ENCODE peak calls at places on chromosomes 13 and 19, in four cellular contexts. Z is naive thymus-derived CD4-positive, alpha-beta T cell; K is left ventricle myocardium inferior; L is endodermal cell. A is an unnamed sample.

GRCh38 chr19:18855647-18856384 is 24.1 kb downstream of the UPF1 start:
- DNase-seq in Z (no peak), L (no peak), K (no peak), A (no peak)

GRCh38 chr13:26784704-26785639 is 24.4 kb upstream of the GPR12 start:
- DNase-seq in Z (no peak), K (no peak), L (peak; percentile 65), A (no peak)

GRCh38 chr13:27374650-27375049 is 49.8 kb upstream of the GTF3A start:
- DNase-seq in L (peak; percentile 86), Z (peak; percentile 46), K (peak; percentile 30), A (peak; percentile 44)

GRCh38 chr19:46218160-46218559 is 11.4 kb upstream of the IGFL1 start:
- DNase-seq in K (no peak), Z (peak; percentile 29), L (peak; percentile 94), A (no peak)

GRCh38 chr13:99267927-99268326 is 9.7 kb upstream of the GPR18 start:
- DNase-seq in K (no peak), Z (no peak), L (no peak), A (no peak)

GRCh38 chr13:30615851-30616311 is 1.8 kb upstream of the USPL1 start:
- DNase-seq in K (no peak), L (no peak), Z (no peak), A (no peak)

GRCh38 chr19:35856546-35857149 is at the start of gene KIRREL2:
- DNase-seq in L (peak; percentile 84), Z (peak; percentile 62), K (no peak), A (no peak)

GRCh38 chr19:49689133-49690072 is at the start of gene ADM5:
- DNase-seq in L (peak; percentile 93), K (peak; percentile 50), Z (peak; percentile 48), A (no peak)

GRCh38 chr13:86446311-86446710 is 647.1 kb upstream of the SLITRK6 start:
- DNase-seq in L (peak; percentile 78), Z (no peak), K (no peak), A (no peak)

GRCh38 chr19:51064534-51065220 is at the start of gene KLK13:
- DNase-seq in Z (no peak), L (peak; percentile 88), K (peak; percentile 34), A (no peak)

GRCh38 chr13:78632956-78633355 is 26.0 kb downstream of the OBI1 start:
- DNase-seq in Z (no peak), K (no peak), L (no peak), A (no peak)

GRCh38 chr13:25872871-25873607 is 178.8 kb downstream of the SHISA2 start:
- DNase-seq in Z (no peak), L (no peak), K (no peak), A (no peak)

GRCh38 chr19:58346961-58347929 is 6.0 kb downstream of the A1BG start:
- DNase-seq in L (peak; percentile 94), Z (peak; percentile 78), K (peak; percentile 60), A (no peak)

GRCh38 chr13:52950436-52950960 is 78.1 kb upstream of the OLFM4 start:
- DNase-seq in L (no peak), Z (no peak), K (no peak), A (no peak)

GRCh38 chr13:27975579-27976361 is 6.7 kb upstream of the CDX2 start:
- DNase-seq in L (peak; percentile 70), K (no peak), Z (no peak), A (no peak)

DNA sequence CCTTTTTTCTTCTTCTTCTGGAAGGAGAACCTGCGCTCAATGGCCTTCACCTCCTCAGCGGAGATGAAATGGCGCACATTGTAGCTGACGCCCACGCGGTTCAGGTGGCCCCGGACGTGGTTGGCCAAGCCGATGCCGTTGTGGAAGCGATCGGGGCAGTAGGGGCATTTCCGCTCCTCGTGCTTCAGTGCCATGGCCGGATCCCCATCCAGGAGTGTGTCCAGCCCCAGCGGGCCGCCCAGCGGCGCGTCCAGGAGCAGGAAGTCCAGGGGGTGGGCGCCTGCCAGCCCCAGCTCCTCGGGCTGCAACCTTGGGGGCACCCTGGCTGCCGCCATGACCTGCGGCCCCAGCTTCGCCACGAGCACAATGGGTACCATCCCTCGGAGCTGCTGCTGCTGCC is 11.2 kb downstream of the WIZ start:
- DNase-seq in K (no peak), L (no peak), Z (no peak), A (no peak)
- H3K27ac ChIP-seq in K (no peak overlapping the region), L (no peak overlapping the region), Z (no peak overlapping the region), A (no peak overlapping the region)

DNA sequence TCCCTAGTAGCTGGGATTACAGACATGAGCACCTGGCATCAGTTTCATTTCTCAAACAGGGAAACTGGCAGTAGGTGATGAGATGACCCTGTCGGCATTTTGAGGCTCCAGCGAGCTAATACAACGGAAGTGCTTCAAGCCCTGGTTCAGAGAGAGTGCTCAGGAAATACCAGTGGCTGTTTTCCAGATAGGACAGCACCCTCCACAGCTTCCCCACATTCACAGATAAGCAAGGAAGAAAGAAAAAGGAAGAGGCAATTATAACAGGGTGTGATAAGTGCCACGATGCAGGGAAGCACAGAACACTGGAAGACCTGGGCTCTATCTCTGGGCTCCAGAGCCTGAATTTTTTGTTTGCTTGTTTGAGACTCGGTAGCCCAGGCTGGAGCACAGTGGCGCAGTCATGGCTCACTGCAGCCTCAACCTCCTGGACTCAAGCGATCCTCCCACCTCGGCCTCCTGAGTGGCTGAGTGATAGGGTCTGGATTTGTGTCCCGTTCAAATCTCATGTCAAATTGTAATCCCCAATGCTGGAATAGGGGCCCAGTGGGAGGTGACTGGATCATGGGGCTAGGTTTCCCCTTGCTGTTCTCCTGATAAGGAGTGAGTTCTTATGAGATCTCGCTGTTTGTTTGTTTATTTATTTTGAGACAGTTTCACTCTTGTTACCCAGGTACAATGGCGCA is 43.5 kb downstream of the PIN1 start:
- DNase-seq in Z (no peak), K (no peak), L (no peak), A (no peak)
- H3K27ac ChIP-seq in Z (no peak overlapping the region), K (no peak overlapping the region), L (no peak overlapping the region), A (no peak overlapping the region)

DNA sequence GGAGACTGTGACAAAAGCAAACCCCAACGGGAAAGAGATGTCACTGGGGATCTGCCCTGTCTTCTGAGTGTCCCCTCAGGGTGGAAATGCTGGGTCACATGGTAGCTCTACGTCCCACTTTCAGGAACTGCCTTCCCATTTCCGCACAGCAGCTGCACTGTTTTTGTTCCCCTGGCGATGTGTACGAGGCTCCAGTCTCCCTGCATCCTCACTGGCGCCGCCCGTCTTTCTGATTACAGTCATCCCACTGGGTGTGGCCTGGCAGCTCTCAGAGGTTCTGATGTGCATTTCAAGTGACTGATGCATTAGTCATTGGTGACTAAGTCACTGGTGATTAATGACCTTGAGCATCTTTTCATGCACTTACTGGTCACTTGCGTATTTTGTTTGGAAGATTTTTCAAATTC is 21.2 kb downstream of the PCID2 start:
- DNase-seq in Z (no peak), K (peak; percentile 87), L (peak; percentile 41), A (peak; percentile 90)
- H3K27ac ChIP-seq in Z (no peak overlapping the region), K (peak overlapping the region; percentile 82), L (no peak overlapping the region), A (peak overlapping the region; percentile 53)

DNA sequence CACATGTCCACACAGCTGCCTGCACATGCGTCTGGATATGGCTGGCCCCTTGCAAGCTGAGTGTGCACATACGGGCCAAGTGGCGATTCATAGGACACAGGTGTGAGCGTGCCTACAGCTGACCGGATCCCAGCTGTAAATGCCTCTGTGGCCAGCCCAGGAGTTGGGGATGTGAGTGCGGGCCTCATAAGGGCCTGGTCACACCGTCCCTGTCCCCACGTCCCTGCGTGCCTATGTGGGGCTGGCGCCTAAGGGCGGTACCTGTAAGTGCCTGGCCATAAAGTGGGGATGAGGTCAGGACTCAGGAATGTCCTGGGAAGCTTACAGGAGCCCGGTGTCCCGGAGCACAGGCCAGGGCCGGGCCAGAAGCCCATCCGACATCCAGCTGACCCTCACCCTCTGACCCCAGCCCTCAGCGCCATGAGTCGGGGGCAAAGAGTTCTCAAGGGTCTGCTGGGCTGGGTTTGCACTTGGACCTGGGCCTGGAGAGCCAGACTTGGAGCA is 1.3 kb upstream of the ARHGAP45 start:
- DNase-seq in K (no peak), L (peak; percentile 81), Z (no peak), A (no peak)
- H3K27ac ChIP-seq in K (no peak overlapping the region), L (no peak overlapping the region), Z (peak overlapping the region; percentile 99), A (no peak overlapping the region)

GRCh38 chr19:11194657-11195056 is 2.7 kb downstream of the KANK2 start:
- DNase-seq in Z (no peak), L (no peak), K (no peak), A (no peak)

GRCh38 chr19:11195681-11196080 is 1.7 kb downstream of the KANK2 start:
- DNase-seq in K (no peak), L (no peak), Z (no peak), A (no peak)

GRCh38 chr19:11194173-11194572 is 3.2 kb downstream of the KANK2 start:
- DNase-seq in L (no peak), Z (no peak), K (no peak), A (no peak)

GRCh38 chr19:11196406-11197287 is 698 bp downstream of the KANK2 start:
- DNase-seq in Z (peak; percentile 32), L (peak; percentile 79), K (peak; percentile 56), A (no peak)

DNA sequence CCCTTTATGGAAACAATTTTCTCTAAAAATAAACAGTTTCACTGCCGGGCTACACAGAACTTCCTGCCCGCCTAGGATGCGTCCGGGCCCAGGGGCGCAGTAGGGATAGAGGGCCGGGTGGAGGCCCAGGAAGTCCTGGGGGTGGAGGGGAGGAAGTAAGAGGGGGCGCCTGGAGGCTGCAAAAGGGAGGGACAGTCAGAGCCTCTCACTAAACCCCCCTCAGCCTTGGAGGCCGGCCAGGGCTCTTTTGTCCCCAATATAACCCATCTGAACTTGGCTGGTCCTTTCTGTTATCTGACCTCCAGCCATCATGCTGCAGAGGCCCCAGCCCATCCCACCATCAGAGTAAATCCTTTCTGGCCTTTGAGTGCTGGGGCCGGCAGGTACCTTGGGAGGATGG is 2.2 kb downstream of the KANK2 start:
- DNase-seq in Z (no peak), K (peak; percentile 51), L (no peak), A (no peak)
- H3K27ac ChIP-seq in Z (no peak overlapping the region), K (peak overlapping the region; percentile 95), L (no peak overlapping the region), A (no peak overlapping the region)

GRCh38 chr19:38105574-38105973 is 118.4 kb downstream of the DPF1 start:
- DNase-seq in Z (no peak), L (no peak), K (no peak), A (no peak)

GRCh38 chr19:38101723-38102122 is 122.3 kb downstream of the DPF1 start:
- DNase-seq in Z (no peak), L (no peak), K (no peak), A (no peak)

GRCh38 chr19:38111898-38112297 is 112.1 kb downstream of the DPF1 start:
- DNase-seq in K (no peak), L (no peak), Z (no peak), A (no peak)

DNA sequence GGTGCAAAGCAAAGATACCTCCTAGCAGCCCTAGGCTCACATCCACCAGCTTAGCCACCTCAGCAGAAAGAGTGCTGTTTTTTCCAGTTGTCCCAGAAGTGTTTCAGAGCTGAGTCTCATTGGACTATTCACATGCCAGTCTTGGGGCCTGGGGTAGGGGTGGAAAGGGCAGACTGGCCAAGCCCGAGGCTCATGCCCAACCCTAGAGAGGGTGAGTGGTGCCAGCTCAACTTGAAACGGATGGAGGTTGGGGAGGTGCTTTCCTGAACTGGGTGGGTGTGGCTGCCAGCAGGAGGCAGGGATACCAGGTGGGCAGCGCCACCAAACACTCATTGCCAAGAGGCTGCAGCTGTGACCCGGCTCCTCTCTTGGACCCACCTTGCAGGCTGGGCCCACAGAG is 116.9 kb downstream of the DPF1 start:
- DNase-seq in L (no peak), K (no peak), Z (no peak), A (no peak)
- H3K27ac ChIP-seq in L (no peak overlapping the region), K (no peak overlapping the region), Z (no peak overlapping the region), A (no peak overlapping the region)